ENCODE peak calls at places on chromosomes 12 and 14, in eight cellular contexts. K is GM23338; B is T-helper 17 cell; H is GM12892; G is effector memory CD8-positive, alpha-beta T cell; F is posterior cingulate gyrus; N is T-helper 1 cell; X is COR-L47. D is an unnamed sample.
A peak's percentile ranks its signal among the peaks of the same experiment; 100 is the strongest.

GRCh38 chr14:32560213-32560857 is 231.2 kb downstream of the AKAP6 start:
- DNase-seq in X (peak; percentile 58), B (no peak), N (no peak), G (no peak), F (no peak), K (peak; percentile 88), H (no peak), D (peak; percentile 77)

GRCh38 chr12:47270782-47271664 is 191.3 kb upstream of the AMIGO2 start:
- DNase-seq in N (no peak), G (no peak), B (no peak), F (no peak), X (no peak), H (no peak), K (no peak), D (no peak)

GRCh38 chr12:125220404-125221273 is 155.4 kb downstream of the AACS start:
- DNase-seq in H (no peak), B (no peak), G (no peak), X (peak; percentile 52), N (no peak), F (no peak), K (no peak), D (peak; percentile 49)

GRCh38 chr12:70733385-70733784 is 96.2 kb upstream of the PTPRB start:
- DNase-seq in F (no peak), N (no peak), H (peak; percentile 6), X (peak; percentile 69), K (peak; percentile 83), G (no peak), B (no peak), D (peak; percentile 57)

GRCh38 chr12:41034686-41035085 is 153.4 kb upstream of the PDZRN4 start:
- DNase-seq in F (no peak), G (no peak), X (no peak), H (no peak), B (no peak), N (no peak), K (no peak), D (no peak)

GRCh38 chr12:119334459-119335170 is at the start of gene CCDC60:
- DNase-seq in F (no peak), X (no peak), N (no peak), G (no peak), K (peak; percentile 95), H (no peak), B (no peak), D (no peak)

GRCh38 chr12:92244036-92244435 is 98.4 kb upstream of the BTG1 start:
- DNase-seq in H (no peak), F (no peak), N (no peak), B (no peak), K (peak; percentile 2), G (no peak), X (no peak), D (no peak)

GRCh38 chr14:73696466-73697390 is 17.5 kb downstream of the PNMA1 start:
- DNase-seq in K (no peak), X (no peak), N (no peak), H (no peak), B (no peak), G (no peak), F (no peak), D (no peak)

GRCh38 chr14:97544581-97544980 is 747.4 kb downstream of the VRK1 start:
- DNase-seq in G (no peak), N (no peak), B (no peak), H (no peak), F (no peak), K (no peak), X (no peak), D (no peak)

GRCh38 chr12:54879132-54879531 is 24.8 kb downstream of the MUCL1 start:
- DNase-seq in G (no peak), K (no peak), X (no peak), H (no peak), B (no peak), F (no peak), N (no peak), D (no peak)

GRCh38 chr12:99249543-99249942 is 398.0 kb upstream of the GARIN6 start:
- DNase-seq in H (no peak), K (no peak), B (no peak), F (no peak), G (no peak), N (no peak), X (no peak), D (no peak)

GRCh38 chr14:39232554-39233415 is 930 bp upstream of the MIA2 start:
- DNase-seq in B (no peak), H (no peak), N (no peak), G (no peak), K (no peak), X (no peak), F (no peak), D (no peak)